ENCODE peak calls at places on chromosome 1, in nine cellular contexts. V is caudate nucleus; I is activated T-helper 2 cell treated with anti-CD3 and anti-CD28 coated beads, Interferon-gamma antibody, Interleukin-2, Interleukin-4, amounts not matched to agents 10 μg/mL and 5 μg/mL and 100 μg/mL, durations not matched to agents 14 hours and 24 hours and 36 hours; K is HTR-8/SVneo; A is dermis blood vessel endothelial cell; P is left lobe of liver; E is bronchial epithelial cell; Y is cardiac fibroblast; H is NCI-H1092. T is an unnamed sample.

GRCh38 chr1:81432089-81432488 is 368.6 kb upstream of the ADGRL2 start:
- DNase-seq in V (no peak), I (no peak), K (no peak), A (no peak), P (no peak), E (no peak), Y (no peak), H (no peak), T (no peak)

GRCh38 chr1:200363200-200363933 is 46.5 kb downstream of the ZNF281 start:
- DNase-seq in V (no peak), I (no peak), K (no peak), A (no peak), P (no peak), E (peak; percentile 49), Y (no peak), H (no peak), T (no peak)

GRCh38 chr1:23692308-23692871 is 784 bp downstream of the RPL11 start:
- DNase-seq in V (no peak), I (no peak), K (no peak), A (peak; percentile 12), P (no peak), E (no peak), Y (no peak), H (no peak), T (peak; percentile 17)

GRCh38 chr1:91550961-91551360 is 50.3 kb downstream of the CDC7 start:
- DNase-seq in V (no peak), I (no peak), K (no peak), A (no peak), P (no peak), E (no peak), Y (no peak), H (no peak), T (peak; percentile 45)

GRCh38 chr1:68116643-68117235 is 66.3 kb upstream of the DIRAS3 start:
- DNase-seq in V (no peak), I (no peak), K (peak; percentile 35), A (peak; percentile 76), P (peak; percentile 50), E (peak; percentile 37), Y (peak; percentile 69), H (peak; percentile 35), T (peak; percentile 70)

GRCh38 chr1:176696109-176696508 is 233.1 kb downstream of the PAPPA2 start:
- DNase-seq in V (no peak), I (no peak), K (no peak), A (no peak), P (no peak), E (peak; percentile 78), Y (peak; percentile 24), H (no peak), T (peak; percentile 5)

GRCh38 chr1:26529655-26530539 is at the start of gene RPS6KA1:
- DNase-seq in V (no peak), I (peak; percentile 65), K (peak; percentile 82), A (peak; percentile 62), P (peak; percentile 77), E (peak; percentile 27), Y (no peak), H (peak; percentile 65), T (peak; percentile 19)

GRCh38 chr1:232250838-232251237 is 379.1 kb downstream of the SIPA1L2 start:
- DNase-seq in V (no peak), I (no peak), K (no peak), A (no peak), P (no peak), E (no peak), Y (no peak), H (no peak), T (no peak)

GRCh38 chr1:172399369-172400072 is 21.0 kb upstream of the C1orf105 start:
- DNase-seq in V (peak; percentile 29), I (no peak), K (peak; percentile 37), A (peak; percentile 80), P (no peak), E (peak; percentile 80), Y (peak; percentile 98), H (no peak), T (peak; percentile 94)

GRCh38 chr1:2316451-2316940 is 74.9 kb downstream of the MORN1 start:
- DNase-seq in V (no peak), I (no peak), K (no peak), A (no peak), P (no peak), E (no peak), Y (no peak), H (no peak), T (peak; percentile 50)

GRCh38 chr1:37850352-37850955 is 8.9 kb downstream of the MTF1 start:
- DNase-seq in V (no peak), I (no peak), K (no peak), A (peak; percentile 16), P (no peak), E (peak; percentile 88), Y (peak; percentile 77), H (no peak), T (peak; percentile 31)

GRCh38 chr1:75079535-75080290 is 54.5 kb upstream of the LHX8 start:
- DNase-seq in V (no peak), I (no peak), K (no peak), A (no peak), P (no peak), E (peak; percentile 57), Y (no peak), H (peak; percentile 20), T (no peak)

GRCh38 chr1:189775343-189775742 is 702.3 kb downstream of the BRINP3 start:
- DNase-seq in V (no peak), I (no peak), K (peak; percentile 13), A (no peak), P (no peak), E (peak; percentile 65), Y (peak; percentile 1), H (no peak), T (peak; percentile 94)

GRCh38 chr1:20992327-20993056 is 184.2 kb downstream of the EIF4G3 start:
- DNase-seq in V (no peak), I (no peak), K (no peak), A (no peak), P (no peak), E (peak; percentile 29), Y (peak; percentile 60), H (no peak), T (peak; percentile 52)

GRCh38 chr1:186828612-186829542 is at the start of gene PLA2G4A:
- DNase-seq in V (no peak), I (no peak), K (peak; percentile 10), A (peak; percentile 71), P (no peak), E (peak; percentile 81), Y (peak; percentile 86), H (no peak), T (peak; percentile 91)

GRCh38 chr1:8467308-8467707 is 149.4 kb downstream of the SLC45A1 start:
- DNase-seq in V (no peak), I (no peak), K (no peak), A (no peak), P (no peak), E (no peak), Y (no peak), H (no peak), T (no peak)

GRCh38 chr1:43979528-43980254 is 681 bp downstream of the B4GALT2 start:
- DNase-seq in V (no peak), I (peak; percentile 19), K (no peak), A (peak; percentile 43), P (no peak), E (peak; percentile 34), Y (peak; percentile 57), H (peak; percentile 31), T (peak; percentile 49)

GRCh38 chr1:205580140-205580922 is 51.5 kb downstream of the ELK4 start:
- DNase-seq in V (no peak), I (no peak), K (no peak), A (no peak), P (no peak), E (no peak), Y (no peak), H (no peak), T (no peak)

GRCh38 chr1:41322835-41323234 is 38.4 kb upstream of the FOXO6 start:
- DNase-seq in V (peak; percentile 4), I (no peak), K (peak; percentile 49), A (peak; percentile 69), P (no peak), E (no peak), Y (peak; percentile 32), H (peak; percentile 57), T (no peak)

T was measured in choroid plexus epithelial cell.